ENCODE peak calls at places on chromosomes 5 and 9, in seven cellular contexts. O is T-cell, T is AG10803, Y is NCI-H2081, Z is neural crest cell, C is C1 segment of cervical spinal cord, S is lower leg skin. A is an unnamed sample.
A peak's percentile ranks its signal among the peaks of the same experiment; 100 is the strongest.

GRCh38 chr5:43156388-43156787 is 35.6 kb upstream of the NIM1K start:
- DNase-seq in O (no peak), Y (no peak), Z (no peak), S (no peak), C (no peak), T (no peak), A (no peak)

GRCh38 chr9:15389173-15389572 is 33.5 kb upstream of the SNAPC3 start:
- DNase-seq in S (peak; percentile 9), Z (no peak), Y (no peak), O (no peak), T (no peak), C (no peak), A (no peak)

GRCh38 chr9:88781500-88782391 is 209.5 kb upstream of the S1PR3 start:
- DNase-seq in Y (no peak), Z (peak; percentile 29), T (no peak), C (no peak), S (peak; percentile 61), O (no peak), A (peak; percentile 90)

GRCh38 chr5:63089147-63089546 is 510.5 kb downstream of the LRRC70 start:
- DNase-seq in C (no peak), O (no peak), S (no peak), Y (no peak), T (no peak), Z (no peak), A (no peak)

GRCh38 chr5:15992918-15993317 is 186.7 kb downstream of the MARCHF11 start:
- DNase-seq in T (peak; percentile 35), S (no peak), Z (no peak), Y (no peak), O (no peak), C (no peak), A (no peak)

GRCh38 chr5:33210983-33211382 is 229.8 kb upstream of the TARS1 start:
- DNase-seq in Y (no peak), T (no peak), C (no peak), S (no peak), Z (no peak), O (no peak), A (no peak)

GRCh38 chr5:159203351-159203750 is 6.0 kb downstream of the RNF145 start:
- DNase-seq in Y (no peak), O (no peak), C (no peak), S (no peak), Z (no peak), T (no peak), A (no peak)

GRCh38 chr5:90866333-90866732 is 307.7 kb downstream of the ADGRV1 start:
- DNase-seq in C (no peak), Y (peak; percentile 38), O (no peak), S (no peak), Z (no peak), T (peak; percentile 32), A (no peak)

GRCh38 chr5:178143901-178144300 is 9.8 kb downstream of the NHP2 start:
- DNase-seq in O (no peak), Z (no peak), C (no peak), S (no peak), Y (no peak), T (peak; percentile 76), A (no peak)

GRCh38 chr5:173848986-173849596 is 39.1 kb upstream of the CPEB4 start:
- DNase-seq in C (no peak), T (no peak), S (no peak), Y (no peak), O (no peak), Z (no peak), A (no peak)

GRCh38 chr5:127051591-127051990 is 21.2 kb upstream of the MARCHF3 start:
- DNase-seq in S (no peak), Z (no peak), T (no peak), C (no peak), O (no peak), Y (no peak), A (no peak)

GRCh38 chr5:92504346-92504745 is 1076.7 kb downstream of the NR2F1-AS1 start:
- DNase-seq in C (no peak), O (no peak), Z (no peak), S (no peak), T (no peak), Y (peak; percentile 54), A (no peak)

GRCh38 chr5:1055896-1056610 is 47.5 kb downstream of the NKD2 start:
- DNase-seq in C (no peak), T (no peak), Y (no peak), Z (no peak), O (no peak), S (no peak), A (no peak)

GRCh38 chr5:66829826-66830225 is 233.6 kb downstream of the MAST4 start:
- DNase-seq in Y (no peak), S (no peak), C (no peak), T (peak; percentile 15), O (no peak), Z (no peak), A (no peak)

GRCh38 chr5:66849803-66850202 is 253.6 kb downstream of the MAST4 start:
- DNase-seq in Z (no peak), C (no peak), T (peak; percentile 56), Y (no peak), O (no peak), S (no peak), A (no peak)

GRCh38 chr5:146878471-146879172 is at the start of gene PPP2R2B:
- DNase-seq in S (peak; percentile 85), C (peak; percentile 65), O (peak; percentile 26), T (peak; percentile 4), Y (peak; percentile 45), Z (peak; percentile 58), A (no peak)

GRCh38 chr9:114671605-114672004 is 10.4 kb downstream of the TEX48 start:
- DNase-seq in T (no peak), C (no peak), Z (no peak), O (no peak), Y (no peak), S (no peak), A (no peak)

GRCh38 chr5:169097374-169097831 is 203.5 kb downstream of the SLIT3 start:
- DNase-seq in T (peak; percentile 46), Y (no peak), Z (no peak), S (peak; percentile 84), O (no peak), C (no peak), A (no peak)